ENCODE peak calls at places on chromosomes 12 and 14, in seven cellular contexts. Z is Calu3, A is GM13977, V is cardiac muscle cell, R is GM20000, Q is body of pancreas, T is left ventricle myocardium inferior. H is an unnamed sample.

GRCh38 chr14:40762177-40762576 is 844.5 kb upstream of the LRFN5 start:
- DNase-seq in Z (no peak), A (no peak), V (no peak), R (no peak), Q (no peak), T (no peak), H (no peak)

GRCh38 chr14:50447491-50447890 is 50.8 kb upstream of the CDKL1 start:
- DNase-seq in Z (no peak), A (no peak), V (peak), R (no peak), Q (no peak), T (no peak), H (no peak)

GRCh38 chr12:94753071-94753779 is 102.9 kb upstream of the TMCC3 start:
- DNase-seq in Z (no peak), A (no peak), V (peak), R (no peak), Q (no peak), T (no peak), H (no peak)

GRCh38 chr12:109542014-109542413 is 31.3 kb downstream of the MMAB start:
- DNase-seq in Z (no peak), A (no peak), V (peak), R (no peak), Q (no peak), T (no peak), H (no peak)

GRCh38 chr12:89135976-89136634 is 216.2 kb downstream of the DUSP6 start:
- DNase-seq in Z (peak), A (no peak), V (no peak), R (no peak), Q (no peak), T (no peak), H (no peak)

GRCh38 chr14:69804902-69805301 is 7.9 kb upstream of the SLC10A1 start:
- DNase-seq in Z (no peak), A (no peak), V (no peak), R (no peak), Q (no peak), T (no peak), H (no peak)

GRCh38 chr14:38138581-38139138 is 69.0 kb upstream of the SSTR1 start:
- DNase-seq in Z (no peak), A (no peak), V (no peak), R (no peak), Q (no peak), T (no peak), H (no peak)

GRCh38 chr14:89303452-89304435 is 113.3 kb downstream of the FOXN3 start:
- DNase-seq in Z (no peak), A (peak), V (peak), R (peak), Q (no peak), T (peak), H (peak)

GRCh38 chr14:58096731-58097130 is 55.3 kb downstream of the ARMH4 start:
- DNase-seq in Z (no peak), A (no peak), V (no peak), R (no peak), Q (no peak), T (no peak), H (no peak)

GRCh38 chr12:31204995-31205582 is 120.9 kb downstream of the SINHCAF start:
- DNase-seq in Z (peak), A (peak), V (peak), R (peak), Q (no peak), T (no peak), H (peak)

GRCh38 chr12:13198921-13199320 is 2.4 kb downstream of the EMP1 start:
- DNase-seq in Z (no peak), A (no peak), V (peak), R (no peak), Q (no peak), T (no peak), H (no peak)

GRCh38 chr14:32560213-32560857 is 231.2 kb downstream of the AKAP6 start:
- DNase-seq in Z (peak), A (peak), V (peak), R (peak), Q (peak), T (no peak), H (peak)

GRCh38 chr12:4412056-4412455 is 32.5 kb upstream of the FGF23 start:
- DNase-seq in Z (no peak), A (no peak), V (no peak), R (no peak), Q (no peak), T (no peak), H (no peak)

GRCh38 chr12:103924761-103925641 is 5.2 kb upstream of the HSP90B1 start:
- DNase-seq in Z (no peak), A (peak), V (peak), R (peak), Q (no peak), T (no peak), H (peak)

GRCh38 chr12:25054076-25054782 is 105.3 kb upstream of the BCAT1 start:
- DNase-seq in Z (no peak), A (no peak), V (no peak), R (no peak), Q (no peak), T (no peak), H (no peak)

GRCh38 chr12:118373628-118374027 is 921 bp upstream of the TAOK3 start:
- DNase-seq in Z (no peak), A (no peak), V (no peak), R (no peak), Q (no peak), T (no peak), H (no peak)

GRCh38 chr14:69493791-69494190 is 9.3 kb downstream of the PLEKHD1 start:
- DNase-seq in Z (no peak), A (no peak), V (no peak), R (no peak), Q (no peak), T (no peak), H (no peak)

GRCh38 chr14:31476131-31476917 is 11.5 kb downstream of the GPR33 start:
- DNase-seq in Z (no peak), A (no peak), V (peak), R (no peak), Q (no peak), T (no peak), H (no peak)

GRCh38 chr12:106205208-106206069 is 42.4 kb downstream of the CKAP4 start:
- DNase-seq in Z (peak), A (no peak), V (no peak), R (no peak), Q (peak), T (peak), H (no peak)

GRCh38 chr14:54172114-54172513 is 215.5 kb upstream of the BMP4 start:
- DNase-seq in Z (no peak), A (no peak), V (no peak), R (no peak), Q (no peak), T (no peak), H (no peak)

GRCh38 chr12:57214398-57214781 is 2.2 kb upstream of the NXPH4 start:
- DNase-seq in Z (peak), A (peak), V (peak), R (peak), Q (peak), T (peak), H (peak)

DNA sequence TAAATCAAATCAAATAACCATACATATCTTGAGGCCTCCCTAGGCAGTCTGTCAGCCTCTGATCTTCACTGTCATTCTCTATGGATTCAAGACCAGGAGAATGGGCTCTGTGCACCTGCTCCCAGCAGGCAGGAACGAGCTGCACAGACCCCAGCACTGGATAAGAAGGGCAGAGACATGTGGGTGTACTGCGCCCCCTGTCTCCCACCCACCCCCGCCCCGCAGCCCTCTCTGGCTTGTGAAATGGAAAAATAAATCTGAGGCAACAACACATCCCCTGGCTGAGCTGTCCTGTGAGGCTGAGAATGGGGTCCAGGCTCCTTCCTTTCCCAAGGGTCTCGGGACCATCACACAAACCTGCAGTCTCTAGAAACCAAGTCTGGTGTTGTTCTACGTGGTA is 26.2 kb downstream of the CLMN start:
- DNase-seq in Z (no peak), A (no peak), V (no peak), R (no peak), Q (no peak), T (no peak), H (no peak)
- TF ChIP-seq CTCF in Z (no peak), A (no peak), V (no peak), R (no peak), Q (no peak), T (no peak), H (no peak)

GRCh38 chr14:22982477-22983245 is at the start of gene AJUBA:
- DNase-seq in Z (peak), A (peak), V (peak), R (peak), Q (peak), T (peak), H (peak)
- TF ChIP-seq CTCF in Z (no peak), A (no peak), V (no peak), R (no peak), Q (no peak), T (no peak), H (no peak)

DNA sequence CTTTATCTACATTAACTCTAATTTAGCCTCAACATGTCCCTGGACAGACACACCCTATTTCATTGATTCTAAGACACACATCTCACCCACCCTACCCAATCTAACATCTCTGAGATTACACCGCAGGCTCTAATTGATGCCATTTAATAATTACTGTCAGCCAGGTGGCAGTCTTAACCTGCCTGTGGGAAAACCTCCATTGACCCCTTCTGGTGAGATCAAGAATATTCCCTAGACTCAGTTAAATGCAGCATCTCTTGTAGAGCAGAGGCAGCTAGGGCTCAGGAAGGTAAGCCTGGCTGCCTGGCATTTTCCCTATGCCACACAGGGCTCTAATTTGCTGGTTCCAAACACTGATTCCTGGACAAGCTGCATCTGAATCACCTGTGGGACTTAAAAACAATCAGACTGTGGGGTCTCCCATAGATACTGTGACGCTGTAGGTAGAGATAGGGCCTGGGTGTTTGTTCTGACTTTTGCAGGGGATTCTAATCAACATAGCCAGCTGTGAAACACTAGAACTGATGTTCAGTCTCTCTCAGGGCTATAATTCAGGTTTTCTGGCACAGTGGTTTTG is 14.3 kb downstream of the MCRS1 start:
- DNase-seq in Z (peak), A (peak), V (no peak), R (peak), Q (no peak), T (no peak), H (peak)
- TF ChIP-seq CTCF in Z (peak), A (peak), V (peak), R (peak), Q (peak), T (peak), H (peak)

GRCh38 chr12:83954939-83955601 is 957.5 kb downstream of the SLC6A15 start:
- DNase-seq in Z (no peak), A (no peak), V (peak), R (no peak), Q (no peak), T (no peak), H (no peak)
- TF ChIP-seq CTCF in Z (no peak), A (peak), V (peak), R (no peak), Q (no peak), T (no peak), H (peak)

GRCh38 chr12:15931590-15932053 is 20.5 kb downstream of the DERA start:
- DNase-seq in Z (no peak), A (no peak), V (no peak), R (no peak), Q (no peak), T (no peak), H (no peak)
- TF ChIP-seq CTCF in Z (no peak), A (peak), V (no peak), R (no peak), Q (no peak), T (no peak), H (no peak)

DNA sequence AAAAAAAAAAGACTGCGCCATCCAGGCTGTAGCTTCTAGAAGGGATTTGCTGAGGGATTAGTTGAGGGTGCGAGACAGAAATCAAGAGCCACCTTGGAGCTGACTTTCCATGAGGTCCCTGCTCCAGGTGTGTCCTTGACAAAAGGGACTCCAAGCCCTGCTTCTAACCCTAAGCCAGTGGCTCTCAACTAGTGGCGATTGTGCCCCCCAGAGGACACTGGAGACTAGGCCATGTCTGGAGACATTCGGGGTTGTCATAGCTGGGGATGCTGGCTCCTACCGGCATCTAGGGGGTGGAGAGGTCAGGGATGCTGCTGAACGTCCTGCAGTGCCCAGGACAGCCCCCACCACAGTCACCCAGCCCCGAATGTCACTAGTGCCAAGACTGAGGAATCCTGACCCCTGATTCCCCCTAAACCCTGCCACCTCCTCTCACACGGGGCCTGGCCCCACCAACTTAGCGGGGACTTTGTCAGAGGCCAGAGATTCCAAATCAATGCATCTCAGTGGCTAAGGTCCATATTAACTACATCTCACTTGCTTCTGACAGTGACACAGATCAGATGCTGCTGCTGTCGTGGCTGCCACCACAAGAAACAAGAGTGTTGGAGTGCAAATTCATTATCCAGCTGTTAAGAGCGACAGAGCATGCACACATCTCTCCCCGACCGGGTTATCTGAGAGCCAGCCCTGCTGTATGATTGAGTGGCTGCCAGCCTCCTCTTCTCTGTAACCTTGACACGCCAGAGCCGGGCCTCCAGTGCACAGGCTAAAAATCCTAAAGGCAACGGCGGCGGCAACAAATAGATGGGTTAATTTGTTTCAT is 40.4 kb downstream of the SPRING1 start:
- DNase-seq in Z (peak), A (peak), V (peak), R (peak), Q (peak), T (peak), H (peak)
- TF ChIP-seq CTCF in Z (no peak), A (peak), V (peak), R (peak), Q (peak), T (peak), H (no peak)

GRCh38 chr14:99524804-99525698 is 43.8 kb downstream of the CCNK start:
- DNase-seq in Z (peak), A (no peak), V (peak), R (no peak), Q (no peak), T (peak), H (no peak)
- TF ChIP-seq CTCF in Z (no peak), A (no peak), V (peak), R (no peak), Q (peak), T (peak), H (no peak)

GRCh38 chr12:132852496-132852895 is 23.8 kb upstream of the GOLGA3 start:
- DNase-seq in Z (no peak), A (no peak), V (no peak), R (no peak), Q (no peak), T (no peak), H (no peak)

GRCh38 chr12:132856581-132856980 is 27.9 kb upstream of the GOLGA3 start:
- DNase-seq in Z (no peak), A (no peak), V (no peak), R (no peak), Q (no peak), T (no peak), H (no peak)

GRCh38 chr12:132851465-132851864 is 22.8 kb upstream of the GOLGA3 start:
- DNase-seq in Z (no peak), A (no peak), V (no peak), R (no peak), Q (no peak), T (no peak), H (no peak)

GRCh38 chr12:132850291-132850690 is 21.6 kb upstream of the GOLGA3 start:
- DNase-seq in Z (no peak), A (no peak), V (no peak), R (no peak), Q (no peak), T (no peak), H (no peak)

DNA sequence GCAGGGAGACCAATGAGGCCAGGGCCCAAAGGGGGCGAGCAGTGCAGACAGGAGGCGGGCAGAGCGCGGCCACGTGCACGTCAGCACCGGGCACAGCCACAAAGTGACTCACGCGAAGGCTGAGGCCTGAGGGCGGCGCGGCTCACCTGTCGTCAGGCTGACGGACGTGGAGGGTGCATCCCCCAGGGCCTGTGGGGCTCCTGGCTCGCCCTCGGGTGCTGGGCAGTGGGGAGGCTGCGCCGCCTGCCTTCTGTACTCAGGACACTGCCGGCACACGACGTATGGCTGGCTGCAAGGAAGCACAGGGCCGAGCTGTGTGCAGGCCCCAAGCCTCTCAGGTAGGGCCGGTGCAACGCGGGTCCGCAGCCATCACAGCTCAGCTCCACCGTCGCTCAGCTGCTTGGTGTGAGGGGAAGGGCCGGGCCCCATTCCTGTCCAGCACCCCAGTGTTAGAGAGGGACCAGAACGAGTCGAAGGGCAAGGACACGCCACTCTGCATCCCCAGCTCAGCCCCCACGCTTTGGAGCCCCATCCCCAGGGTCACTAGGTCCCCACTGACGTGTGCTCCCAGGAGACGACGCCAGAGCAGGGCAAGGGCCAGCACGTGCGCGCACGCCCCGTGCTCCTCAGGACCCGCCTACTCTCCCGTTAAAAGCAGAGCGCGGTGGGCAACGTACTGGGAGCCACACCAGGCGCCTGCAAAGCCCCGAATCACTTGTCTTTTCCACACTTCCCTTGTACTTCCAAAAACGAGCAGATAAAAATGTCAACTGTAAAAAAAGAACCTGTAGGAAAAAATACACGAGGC is 24.8 kb upstream of the GOLGA3 start:
- DNase-seq in Z (no peak), A (no peak), V (no peak), R (no peak), Q (no peak), T (no peak), H (no peak)
- TF ChIP-seq CTCF in Z (no peak), A (no peak), V (no peak), R (no peak), Q (no peak), T (no peak), H (no peak)

H was measured in GM13976.